ENCODE peak calls at places on chromosomes 6 and 20, in eight cellular contexts. F, E, L, A, N, B, S and M are unnamed samples.

GRCh38 chr6:83068628-83069027 is 1.2 kb downstream of the DOP1A start:
- DNase-seq in F (no peak), E (no peak), L (no peak), A (no peak), N (no peak), B (no peak), S (no peak), M (no peak)

GRCh38 chr20:25444556-25444955 is 37.1 kb downstream of the GINS1 start:
- DNase-seq in F (no peak), E (no peak), L (no peak), A (no peak), N (no peak), B (no peak), S (no peak), M (no peak)

GRCh38 chr6:17093692-17094091 is 8.2 kb upstream of the STMND1 start:
- DNase-seq in F (no peak), E (no peak), L (no peak), A (no peak), N (no peak), B (no peak), S (no peak), M (no peak)

GRCh38 chr20:17990278-17990972 is 21.6 kb downstream of the MGME1 start:
- DNase-seq in F (no peak), E (no peak), L (no peak), A (no peak), N (no peak), B (no peak), S (no peak), M (no peak)

GRCh38 chr20:50240092-50240491 is 49.5 kb downstream of the CEBPB start:
- DNase-seq in F (no peak), E (no peak), L (no peak), A (no peak), N (no peak), B (no peak), S (no peak), M (no peak)

GRCh38 chr20:20216941-20217340 is 151.0 kb upstream of the INSM1 start:
- DNase-seq in F (no peak), E (no peak), L (no peak), A (no peak), N (no peak), B (no peak), S (no peak), M (no peak)

GRCh38 chr6:47004458-47004857 is 37.7 kb downstream of the ADGRF1 start:
- DNase-seq in F (no peak), E (no peak), L (no peak), A (no peak), N (no peak), B (no peak), S (no peak), M (no peak)

GRCh38 chr20:528923-529594 is 14.5 kb downstream of the CSNK2A1 start:
- DNase-seq in F (no peak), E (no peak), L (no peak), A (no peak), N (no peak), B (peak), S (no peak), M (no peak)

GRCh38 chr6:159756508-159756907 is 5.3 kb upstream of the ACAT2 start:
- DNase-seq in F (no peak), E (no peak), L (no peak), A (no peak), N (no peak), B (no peak), S (no peak), M (no peak)